ENCODE peak calls at places on chromosomes 5 and 9, in four cellular contexts. One of them, this sample, is unnamed.

GRCh38 chr5:91449083-91449482 is 66.0 kb upstream of the ARRDC3 start:
- DNase-seq in anterior cingulate cortex: no peak
- DNase-seq in fibroblast of villous mesenchyme: no peak
- DNase-seq in RCC 7860: no peak
- DNase-seq in this sample: no peak

GRCh38 chr5:81513982-81514381 is 120.0 kb upstream of the ACOT12 start:
- DNase-seq in anterior cingulate cortex: no peak
- DNase-seq in RCC 7860: no peak
- DNase-seq in fibroblast of villous mesenchyme: no peak
- DNase-seq in this sample: no peak

GRCh38 chr5:172640822-172641358 is at the start of gene NEURL1B:
- DNase-seq in fibroblast of villous mesenchyme: peak
- DNase-seq in RCC 7860: peak
- DNase-seq in anterior cingulate cortex: peak
- DNase-seq in this sample: peak

GRCh38 chr5:150241298-150242225 is 48.0 kb downstream of the CAMK2A start:
- DNase-seq in RCC 7860: no peak
- DNase-seq in anterior cingulate cortex: no peak
- DNase-seq in fibroblast of villous mesenchyme: no peak
- DNase-seq in this sample: no peak

GRCh38 chr5:128877476-128877875 is 87.8 kb upstream of the SLC27A6 start:
- DNase-seq in anterior cingulate cortex: no peak
- DNase-seq in fibroblast of villous mesenchyme: no peak
- DNase-seq in RCC 7860: no peak
- DNase-seq in this sample: no peak

GRCh38 chr5:124103671-124104070 is 591.7 kb downstream of the CSNK1G3 start:
- DNase-seq in RCC 7860: peak
- DNase-seq in anterior cingulate cortex: no peak
- DNase-seq in fibroblast of villous mesenchyme: no peak
- DNase-seq in this sample: no peak

GRCh38 chr5:173454381-173454763 is 126.2 kb upstream of the STC2 start:
- DNase-seq in RCC 7860: peak
- DNase-seq in fibroblast of villous mesenchyme: peak
- DNase-seq in anterior cingulate cortex: no peak
- DNase-seq in this sample: no peak

GRCh38 chr5:73945505-73945904 is 319.5 kb downstream of the ARHGEF28 start:
- DNase-seq in anterior cingulate cortex: no peak
- DNase-seq in RCC 7860: no peak
- DNase-seq in fibroblast of villous mesenchyme: no peak
- DNase-seq in this sample: no peak

GRCh38 chr5:77906806-77907205 is 130.7 kb upstream of the TBCA start:
- DNase-seq in anterior cingulate cortex: no peak
- DNase-seq in fibroblast of villous mesenchyme: peak
- DNase-seq in RCC 7860: no peak
- DNase-seq in this sample: no peak

GRCh38 chr9:74783408-74783807 is 104.3 kb downstream of the TRPM6 start:
- DNase-seq in fibroblast of villous mesenchyme: no peak
- DNase-seq in anterior cingulate cortex: no peak
- DNase-seq in RCC 7860: peak
- DNase-seq in this sample: no peak

GRCh38 chr9:79026311-79026710 is 545.5 kb upstream of the TLE4 start:
- DNase-seq in RCC 7860: no peak
- DNase-seq in fibroblast of villous mesenchyme: no peak
- DNase-seq in anterior cingulate cortex: no peak
- DNase-seq in this sample: no peak

GRCh38 chr9:124149992-124150391 is 107.8 kb upstream of the NEK6 start:
- DNase-seq in anterior cingulate cortex: no peak
- DNase-seq in RCC 7860: no peak
- DNase-seq in fibroblast of villous mesenchyme: peak
- DNase-seq in this sample: no peak

GRCh38 chr5:158382473-158382872 is 523.5 kb upstream of the CLINT1 start:
- DNase-seq in RCC 7860: peak
- DNase-seq in anterior cingulate cortex: peak
- DNase-seq in fibroblast of villous mesenchyme: peak
- DNase-seq in this sample: no peak

GRCh38 chr5:141003791-141004601 is 37.7 kb downstream of the PCDHAC2 start:
- DNase-seq in RCC 7860: no peak
- DNase-seq in anterior cingulate cortex: no peak
- DNase-seq in fibroblast of villous mesenchyme: no peak
- DNase-seq in this sample: no peak

GRCh38 chr5:173027905-173028304 is 28.2 kb upstream of the CREBRF start:
- DNase-seq in RCC 7860: no peak
- DNase-seq in anterior cingulate cortex: no peak
- DNase-seq in fibroblast of villous mesenchyme: no peak
- DNase-seq in this sample: no peak

GRCh38 chr9:3271581-3271980 is 254.2 kb downstream of the RFX3 start:
- DNase-seq in fibroblast of villous mesenchyme: no peak
- DNase-seq in RCC 7860: no peak
- DNase-seq in anterior cingulate cortex: no peak
- DNase-seq in this sample: no peak

GRCh38 chr5:1967716-1968115 is 85.0 kb upstream of the IRX4 start:
- DNase-seq in anterior cingulate cortex: no peak
- DNase-seq in fibroblast of villous mesenchyme: no peak
- DNase-seq in RCC 7860: no peak
- DNase-seq in this sample: peak

GRCh38 chr5:157801-158200 is 33.5 kb upstream of the LRRC14B start:
- DNase-seq in fibroblast of villous mesenchyme: no peak
- DNase-seq in anterior cingulate cortex: no peak
- DNase-seq in RCC 7860: no peak
- DNase-seq in this sample: peak

GRCh38 chr5:67149933-67150523 is 46.6 kb downstream of the CD180 start:
- DNase-seq in fibroblast of villous mesenchyme: peak
- DNase-seq in anterior cingulate cortex: no peak
- DNase-seq in RCC 7860: no peak
- DNase-seq in this sample: no peak

GRCh38 chr5:178641711-178642110 is 14.9 kb upstream of the CLK4 start:
- DNase-seq in fibroblast of villous mesenchyme: no peak
- DNase-seq in anterior cingulate cortex: no peak
- DNase-seq in RCC 7860: no peak
- DNase-seq in this sample: no peak

GRCh38 chr5:55232985-55233928 is at the start of gene CCNO:
- DNase-seq in anterior cingulate cortex: peak
- DNase-seq in fibroblast of villous mesenchyme: peak
- DNase-seq in RCC 7860: peak
- DNase-seq in this sample: peak

GRCh38 chr5:73629456-73629855 is 3.5 kb downstream of the ARHGEF28 start:
- DNase-seq in RCC 7860: no peak
- DNase-seq in anterior cingulate cortex: no peak
- DNase-seq in fibroblast of villous mesenchyme: no peak
- DNase-seq in this sample: no peak

GRCh38 chr9:85269811-85270210 is 471.9 kb downstream of the AGTPBP1 start:
- DNase-seq in fibroblast of villous mesenchyme: no peak
- DNase-seq in RCC 7860: no peak
- DNase-seq in anterior cingulate cortex: no peak
- DNase-seq in this sample: no peak

GRCh38 chr5:74640450-74641013 is at the start of gene ENC1:
- DNase-seq in fibroblast of villous mesenchyme: peak
- DNase-seq in anterior cingulate cortex: peak
- DNase-seq in RCC 7860: peak
- DNase-seq in this sample: peak

GRCh38 chr5:94857119-94857518 is 238.7 kb downstream of the SLF1 start:
- DNase-seq in fibroblast of villous mesenchyme: no peak
- DNase-seq in anterior cingulate cortex: no peak
- DNase-seq in RCC 7860: no peak
- DNase-seq in this sample: no peak

GRCh38 chr5:154771383-154771901 is 16.3 kb downstream of the LARP1 start:
- DNase-seq in RCC 7860: peak
- DNase-seq in fibroblast of villous mesenchyme: peak
- DNase-seq in anterior cingulate cortex: no peak
- DNase-seq in this sample: no peak

GRCh38 chr9:127489471-127490115 is 38.3 kb downstream of the LRSAM1 start:
- DNase-seq in fibroblast of villous mesenchyme: no peak
- DNase-seq in RCC 7860: no peak
- DNase-seq in anterior cingulate cortex: no peak
- DNase-seq in this sample: no peak

GRCh38 chr9:16515879-16516289 is 354.6 kb downstream of the BNC2 start:
- DNase-seq in fibroblast of villous mesenchyme: peak
- DNase-seq in RCC 7860: no peak
- DNase-seq in anterior cingulate cortex: no peak
- DNase-seq in this sample: no peak

GRCh38 chr5:106020889-106021288 is 1649.8 kb downstream of the EFNA5 start:
- DNase-seq in anterior cingulate cortex: no peak
- DNase-seq in RCC 7860: no peak
- DNase-seq in fibroblast of villous mesenchyme: peak
- DNase-seq in this sample: no peak

GRCh38 chr9:132590318-132591182 is 8.1 kb downstream of the BARHL1 start:
- DNase-seq in anterior cingulate cortex: no peak
- DNase-seq in fibroblast of villous mesenchyme: no peak
- DNase-seq in RCC 7860: no peak
- DNase-seq in this sample: no peak

GRCh38 chr5:170634236-170634990 is 130.6 kb downstream of the KCNIP1 start:
- DNase-seq in RCC 7860: no peak
- DNase-seq in anterior cingulate cortex: no peak
- DNase-seq in fibroblast of villous mesenchyme: no peak
- DNase-seq in this sample: peak

GRCh38 chr9:114953917-114954316 is 23.5 kb upstream of the TNFSF8 start:
- DNase-seq in fibroblast of villous mesenchyme: peak
- DNase-seq in anterior cingulate cortex: no peak
- DNase-seq in RCC 7860: peak
- DNase-seq in this sample: no peak

GRCh38 chr9:105246656-105247162 is 2.3 kb downstream of the SLC44A1 start:
- DNase-seq in fibroblast of villous mesenchyme: no peak
- DNase-seq in RCC 7860: no peak
- DNase-seq in anterior cingulate cortex: no peak
- DNase-seq in this sample: no peak

GRCh38 chr5:143177263-143177994 is 226.1 kb downstream of the NR3C1 start:
- DNase-seq in fibroblast of villous mesenchyme: peak
- DNase-seq in RCC 7860: peak
- DNase-seq in anterior cingulate cortex: peak
- DNase-seq in this sample: no peak

GRCh38 chr5:150562832-150563231 is 54.9 kb downstream of the NDST1 start:
- DNase-seq in fibroblast of villous mesenchyme: peak
- DNase-seq in RCC 7860: peak
- DNase-seq in anterior cingulate cortex: no peak
- DNase-seq in this sample: no peak

This sample was measured in spleen.